ENCODE peak calls at places on chromosome 17, in six cellular contexts. V is esophagus muscularis mucosa, Y is osteoblast, D is spleen, Q is small intestine, R is thoracic aorta. J is an unnamed sample.

GRCh38 chr17:56715613-56716357 is 117.9 kb downstream of the C17orf67 start:
- DNase-seq in V (peak; percentile 95), Y (peak; percentile 88), D (peak; percentile 88), Q (peak; percentile 75), R (peak; percentile 28), J (peak; percentile 69)

GRCh38 chr17:50346313-50347086 is 574 bp downstream of the XYLT2 start:
- DNase-seq in V (no peak), Y (peak; percentile 93), D (no peak), Q (peak; percentile 44), R (no peak), J (no peak)

GRCh38 chr17:30401097-30401496 is 22.4 kb downstream of the CPD start:
- DNase-seq in V (no peak), Y (no peak), D (no peak), Q (no peak), R (no peak), J (no peak)

GRCh38 chr17:57486416-57486815 is 230.1 kb downstream of the MSI2 start:
- DNase-seq in V (no peak), Y (no peak), D (no peak), Q (no peak), R (no peak), J (no peak)

GRCh38 chr17:26792486-26792885 is 501.4 kb upstream of the WSB1 start:
- DNase-seq in V (no peak), Y (no peak), D (no peak), Q (no peak), R (no peak), J (no peak)

GRCh38 chr17:73642659-73643011 is 1.6 kb downstream of the SDK2 start:
- DNase-seq in V (no peak), Y (no peak), D (no peak), Q (no peak), R (no peak), J (no peak)

GRCh38 chr17:49908782-49909714 is 59.9 kb upstream of the DLX4 start:
- DNase-seq in V (no peak), Y (no peak), D (no peak), Q (no peak), R (no peak), J (no peak)

GRCh38 chr17:29179232-29180036 is 764 bp downstream of the MYO18A start:
- DNase-seq in V (no peak), Y (peak; percentile 87), D (no peak), Q (peak; percentile 90), R (no peak), J (no peak)

GRCh38 chr17:27551701-27552466 is 79.1 kb upstream of the LGALS9 start:
- DNase-seq in V (no peak), Y (no peak), D (peak; percentile 66), Q (peak; percentile 97), R (no peak), J (no peak)

GRCh38 chr17:42248351-42249179 is 27.6 kb downstream of the STAT5B start:
- DNase-seq in V (peak; percentile 96), Y (peak; percentile 83), D (peak; percentile 92), Q (peak; percentile 68), R (peak; percentile 71), J (peak; percentile 68)

GRCh38 chr17:48526986-48527741 is 3.6 kb downstream of the HOXB1 start:
- DNase-seq in V (no peak), Y (no peak), D (no peak), Q (no peak), R (no peak), J (no peak)

GRCh38 chr17:17528696-17529652 is 32.8 kb upstream of the RASD1 start:
- DNase-seq in V (no peak), Y (peak; percentile 45), D (no peak), Q (peak; percentile 53), R (no peak), J (no peak)

GRCh38 chr17:42591411-42591810 is 13.9 kb upstream of the PSMC3IP start:
- DNase-seq in V (no peak), Y (no peak), D (no peak), Q (no peak), R (no peak), J (no peak)

GRCh38 chr17:59859444-59860025 is 33.2 kb downstream of the TUBD1 start:
- DNase-seq in V (no peak), Y (no peak), D (no peak), Q (peak; percentile 57), R (no peak), J (no peak)

GRCh38 chr17:50837980-50838954 is 2.9 kb downstream of the WFIKKN2 start:
- DNase-seq in V (no peak), Y (peak; percentile 62), D (no peak), Q (no peak), R (no peak), J (no peak)

DNA sequence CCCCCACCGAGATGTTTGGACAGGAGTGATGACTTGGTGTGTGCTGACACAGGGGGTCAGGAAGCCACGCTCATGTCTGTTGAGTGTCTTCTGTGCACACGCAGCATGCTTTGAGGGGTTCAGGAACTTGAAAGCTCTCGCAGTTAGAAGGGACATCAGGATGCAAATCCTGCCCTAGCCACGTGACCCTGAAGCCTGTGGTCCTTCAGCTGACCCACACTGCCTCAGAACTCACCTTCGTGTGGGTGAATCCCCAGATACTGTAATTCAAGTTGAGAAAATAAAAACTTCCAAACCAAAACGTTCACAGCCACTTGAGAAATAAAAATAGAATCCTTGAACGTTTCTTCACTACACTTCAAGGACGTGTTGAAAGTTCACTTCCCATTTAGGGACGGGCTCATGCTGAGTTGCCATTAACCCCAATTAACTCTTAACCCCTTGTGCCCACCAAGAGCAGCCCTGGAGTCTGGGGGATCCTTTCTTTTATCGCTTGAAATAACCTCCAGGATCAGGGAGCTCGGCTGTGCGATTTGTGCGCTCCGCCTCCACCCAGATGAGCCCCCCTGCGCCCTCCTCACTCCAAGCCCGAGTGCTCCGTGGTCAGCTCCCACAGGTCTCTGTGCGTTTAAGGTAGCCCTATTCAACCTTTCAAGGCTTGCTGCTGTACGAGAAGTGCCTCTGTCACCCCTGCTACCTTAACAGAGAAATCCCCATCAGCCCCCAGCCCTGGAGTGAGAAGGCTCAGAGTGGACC is 36.1 kb upstream of the NAT9 start:
- DNase-seq in V (no peak), Y (no peak), D (no peak), Q (no peak), R (no peak), J (no peak)
- H3K4me3 ChIP-seq in V (no peak overlapping the region), Y (no peak overlapping the region), D (no peak overlapping the region), Q (no peak overlapping the region), R (no peak overlapping the region), J (no peak overlapping the region)

GRCh38 chr17:6423931-6424330 is 11.0 kb downstream of the AIPL1 start:
- DNase-seq in V (no peak), Y (no peak), D (no peak), Q (no peak), R (no peak), J (no peak)
- H3K4me1 ChIP-seq in V (peaks cover 5% of the 10 kb centered on the region), Y (peaks cover 5% of the 10 kb centered on the region), D (peaks cover 27% of the 10 kb centered on the region), Q (no peaks in the 10 kb centered on the region), R (no peaks in the 10 kb centered on the region), J (peaks cover 20% of the 10 kb centered on the region)

GRCh38 chr17:38418693-38419507 is 9.4 kb upstream of the ARHGAP23 start:
- DNase-seq in V (no peak), Y (peak; percentile 89), D (no peak), Q (no peak), R (no peak), J (no peak)
- H3K27ac ChIP-seq in V (peak overlapping the region; percentile 85), Y (no peak overlapping the region), D (no peak overlapping the region), Q (no peak overlapping the region), R (no peak overlapping the region), J (no peak overlapping the region)

GRCh38 chr17:77690271-77691161 is 268.0 kb upstream of the TNRC6C start:
- DNase-seq in V (peak; percentile 90), Y (peak; percentile 85), D (no peak), Q (no peak), R (no peak), J (peak; percentile 30)
- H3K4me3 ChIP-seq in V (peak overlapping the region; percentile 14), Y (peak overlapping the region; percentile 42), D (no peak overlapping the region), Q (no peak overlapping the region), R (peak overlapping the region; percentile 49), J (peak overlapping the region; percentile 26)

DNA sequence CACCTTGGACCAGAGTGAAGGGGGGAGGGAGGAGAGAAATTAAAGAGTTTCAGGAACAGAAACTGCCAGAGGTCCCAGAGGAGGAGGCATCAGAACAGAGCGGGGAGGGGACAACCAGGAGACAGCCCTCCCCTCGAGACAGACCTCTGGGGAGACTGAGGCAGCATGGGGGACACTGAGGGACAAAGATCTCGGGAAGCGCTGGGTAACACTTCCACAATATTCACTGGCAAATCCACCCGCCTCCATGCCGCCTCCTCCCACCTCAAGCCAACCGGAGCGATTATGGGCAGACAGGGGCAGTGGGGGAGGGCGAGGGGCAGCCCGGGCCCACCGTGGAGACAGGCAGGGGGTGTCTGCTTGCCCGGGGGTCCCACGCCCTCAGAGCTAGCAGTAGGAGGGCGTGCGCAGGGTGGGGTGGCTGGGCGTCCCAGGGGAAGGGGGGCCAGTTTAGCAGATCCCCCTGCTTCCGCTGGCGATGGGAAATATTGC is 1.2 kb downstream of the PCGF2 start:
- DNase-seq in V (no peak), Y (peak; percentile 85), D (no peak), Q (no peak), R (no peak), J (no peak)
- H3K4me1 ChIP-seq in V (peaks cover 89% of the 10 kb centered on the region), Y (peaks cover 43% of the 10 kb centered on the region), D (peaks cover 85% of the 10 kb centered on the region), Q (peaks cover 8% of the 10 kb centered on the region), R (peaks cover 51% of the 10 kb centered on the region), J (peaks cover 43% of the 10 kb centered on the region)

DNA sequence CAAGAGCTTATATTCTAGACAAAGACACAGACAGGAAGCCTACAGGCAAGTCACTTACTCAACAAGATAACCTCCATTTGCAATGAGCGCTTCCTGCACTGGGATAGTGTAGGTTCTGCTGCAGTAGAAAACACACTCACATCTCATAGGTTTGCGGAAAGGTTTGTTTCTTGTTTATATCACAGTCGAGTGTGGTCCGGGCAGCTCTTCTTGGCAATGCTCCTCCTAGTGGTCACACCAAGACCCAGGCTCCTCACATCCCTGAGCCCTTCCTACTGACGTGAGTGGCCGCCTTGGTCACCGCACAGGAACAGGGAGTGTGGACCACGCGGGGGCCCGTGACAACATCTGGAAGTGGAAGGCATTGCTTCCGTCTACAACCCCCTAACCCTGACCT is 48.0 kb upstream of the RBFOX3 start:
- DNase-seq in V (peak; percentile 78), Y (peak; percentile 25), D (no peak), Q (peak; percentile 22), R (no peak), J (no peak)
- H3K27ac ChIP-seq in V (no peak overlapping the region), Y (no peak overlapping the region), D (no peak overlapping the region), Q (no peak overlapping the region), R (no peak overlapping the region), J (no peak overlapping the region)